ENCODE peak calls at places on chromosomes 1 and 21, in five cellular contexts. F, I, J, S and Z are unnamed samples.

GRCh38 chr1:18010945-18011344 is 96.7 kb upstream of the IGSF21 start:
- DNase-seq in F (no peak), I (no peak), J (peak; percentile 18), S (no peak), Z (no peak)

GRCh38 chr1:116375884-116376733 is 3.1 kb downstream of the ATP1A1 start:
- DNase-seq in F (no peak), I (peak; percentile 69), J (peak; percentile 87), S (peak; percentile 67), Z (peak; percentile 68)

GRCh38 chr1:185843297-185843869 is 109.2 kb downstream of the HMCN1 start:
- DNase-seq in F (no peak), I (no peak), J (no peak), S (no peak), Z (no peak)

GRCh38 chr1:172774561-172774960 is 115.7 kb downstream of the FASLG start:
- DNase-seq in F (no peak), I (no peak), J (no peak), S (no peak), Z (no peak)

GRCh38 chr1:201792534-201793305 is 36.2 kb upstream of the IPO9 start:
- DNase-seq in F (peak; percentile 21), I (peak; percentile 70), J (peak; percentile 87), S (peak; percentile 73), Z (peak; percentile 80)

GRCh38 chr21:38970765-38971164 is 165.0 kb downstream of the ETS2 start:
- DNase-seq in F (no peak), I (no peak), J (no peak), S (no peak), Z (no peak)

GRCh38 chr1:75366595-75366994 is 232.4 kb downstream of the LHX8 start:
- DNase-seq in F (no peak), I (no peak), J (no peak), S (no peak), Z (no peak)

GRCh38 chr1:199918196-199918789 is 109.2 kb upstream of the NR5A2 start:
- DNase-seq in F (no peak), I (no peak), J (no peak), S (no peak), Z (no peak)

GRCh38 chr1:174160603-174161002 is 1.3 kb downstream of the RABGAP1L start:
- DNase-seq in F (no peak), I (no peak), J (no peak), S (no peak), Z (no peak)

DNA sequence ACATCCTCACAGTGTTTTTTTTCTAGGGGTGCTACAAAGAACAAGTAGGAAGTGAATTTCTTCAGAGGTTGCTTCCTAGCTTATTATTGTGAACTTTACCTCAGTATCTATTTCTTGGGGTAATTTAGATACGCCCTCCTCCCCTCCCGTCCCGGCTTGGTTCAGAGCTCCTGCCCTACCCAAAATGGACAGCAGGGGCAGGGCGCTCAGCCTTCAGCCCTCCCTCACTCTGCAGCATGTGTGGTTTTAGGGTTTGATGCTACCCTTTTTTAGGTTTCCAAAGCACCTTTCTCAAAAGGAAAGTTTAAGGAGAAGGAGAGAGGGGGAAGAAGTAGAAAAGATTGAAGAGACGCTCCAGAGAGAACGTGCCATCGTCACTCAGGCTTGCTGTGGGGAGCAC is 16.9 kb upstream of the POGK start:
- DNase-seq in F (no peak), I (no peak), J (no peak), S (no peak), Z (no peak)
- TF ChIP-seq CTCF in F (peak; percentile 26), I (no peak), J (peak; percentile 33), S (peak; percentile 64), Z (peak; percentile 43)

DNA sequence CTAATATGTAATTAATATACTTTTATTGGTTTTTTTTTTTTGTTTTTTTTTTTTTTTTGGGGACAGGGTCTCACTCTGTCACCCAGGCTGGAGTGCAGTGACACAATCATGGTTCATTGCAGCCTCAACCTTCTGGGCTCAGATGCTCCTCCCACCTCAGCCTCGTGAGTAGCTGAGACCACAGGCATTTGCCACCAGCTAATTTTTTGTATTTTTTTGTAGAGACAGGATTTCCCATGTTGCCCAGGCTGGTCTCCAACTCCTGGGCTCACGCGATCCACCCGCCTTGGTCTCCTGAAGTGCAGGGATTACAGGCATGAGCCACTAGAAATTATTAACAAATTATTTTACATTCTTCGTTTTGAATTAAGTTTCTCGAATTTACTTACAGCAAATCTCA is 16.8 kb upstream of the POGZ start:
- DNase-seq in F (no peak), I (no peak), J (peak; percentile 9), S (no peak), Z (no peak)
- TF ChIP-seq CTCF in F (no peak), I (no peak), J (no peak), S (no peak), Z (no peak)

GRCh38 chr1:182604128-182604834 is at the start of gene RGS16:
- DNase-seq in F (peak; percentile 84), I (peak; percentile 95), J (peak; percentile 92), S (peak; percentile 80), Z (no peak)
- TF ChIP-seq CTCF in F (no peak), I (no peak), J (no peak), S (no peak), Z (no peak)

DNA sequence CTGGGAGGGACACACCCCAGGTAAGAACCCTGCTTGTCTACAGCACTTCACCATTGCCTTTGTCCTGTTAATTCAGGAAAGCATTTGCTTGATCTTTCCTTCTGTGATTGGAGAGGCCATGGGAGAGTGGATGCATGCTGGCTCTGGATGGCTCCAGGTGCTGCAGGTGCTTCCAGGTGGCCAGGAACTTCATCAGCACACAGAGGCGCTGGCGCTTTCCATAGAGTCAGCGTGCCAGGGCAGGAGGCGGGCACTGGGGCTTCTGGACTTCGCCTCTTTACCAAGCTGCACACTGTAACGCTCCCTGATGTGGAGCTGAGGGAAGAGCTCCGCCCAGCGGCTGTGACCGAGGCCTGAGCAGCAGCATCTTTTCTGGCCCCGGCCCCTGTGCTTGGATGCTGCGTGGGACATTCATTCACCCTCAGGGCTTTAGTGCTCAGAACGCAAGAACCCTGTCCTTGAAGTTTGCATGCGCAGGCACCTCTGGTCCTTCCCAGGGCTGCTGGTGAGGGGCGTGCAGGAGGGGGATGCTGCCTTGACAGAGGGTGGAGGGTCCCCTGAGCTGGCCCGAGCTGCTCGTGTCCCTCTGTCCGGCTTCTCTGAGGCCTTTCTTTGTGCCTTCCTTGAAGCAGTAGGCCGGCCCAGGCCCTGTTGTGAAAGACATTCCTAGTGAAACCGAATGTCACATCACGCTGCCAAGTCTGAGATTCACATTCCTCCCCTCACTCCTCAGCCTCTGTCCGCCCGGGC is 1.6 kb upstream of the MX2 start:
- DNase-seq in F (no peak), I (peak; percentile 67), J (peak; percentile 45), S (no peak), Z (no peak)
- TF ChIP-seq CTCF in F (no peak), I (peak; percentile 12), J (no peak), S (no peak), Z (peak; percentile 66)

DNA sequence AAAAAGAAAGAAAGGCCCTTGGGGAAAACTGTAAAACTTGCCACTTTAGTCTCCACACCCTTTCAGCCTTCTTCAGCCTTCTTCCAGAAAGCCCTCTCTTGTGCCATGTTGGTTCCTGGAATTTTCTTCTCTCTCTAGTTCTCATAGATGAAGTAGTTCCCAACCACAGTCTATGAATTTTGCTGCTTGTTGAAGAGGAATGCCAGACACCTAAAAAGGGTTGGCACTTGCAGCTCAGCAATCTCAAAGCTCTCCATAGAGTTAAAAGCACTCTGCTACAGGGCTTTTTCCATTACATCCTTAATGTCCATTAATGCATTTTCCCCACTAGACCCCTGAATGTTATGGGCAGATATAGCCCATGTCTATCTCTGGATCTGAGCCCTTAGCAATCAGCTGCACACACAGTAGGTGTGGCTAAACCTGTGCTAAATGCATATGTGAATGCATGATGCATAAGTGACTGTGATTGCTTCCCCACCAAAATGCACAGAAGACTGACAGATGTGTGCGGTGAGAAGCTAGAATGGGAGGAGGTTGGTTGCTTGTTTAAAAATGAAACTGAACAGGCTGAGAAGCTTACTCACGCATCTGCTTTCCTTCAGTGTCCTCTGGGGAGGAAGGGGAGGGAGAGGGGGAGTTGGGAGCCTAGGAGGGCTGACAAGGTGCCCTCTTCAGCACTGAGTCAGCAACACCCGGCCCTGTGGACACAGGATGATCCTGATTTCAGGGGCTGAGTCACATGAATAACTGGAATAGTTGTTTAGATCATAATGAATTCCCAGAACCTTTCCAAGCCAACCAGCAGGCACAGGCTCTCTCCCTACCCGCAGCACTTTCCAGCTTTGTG is 146.1 kb upstream of the FGGY start:
- DNase-seq in F (no peak), I (no peak), J (peak; percentile 99), S (peak; percentile 82), Z (peak; percentile 91)
- TF ChIP-seq CTCF in F (no peak), I (no peak), J (no peak), S (no peak), Z (no peak)